ENCODE peak calls at places on chromosomes 1 and 21, in six cellular contexts. C is cardiac fibroblast; Z is pancreas; J is right cardiac atrium; X is CD4-positive, CD25-positive, alpha-beta regulatory T cell; V is aorta. Y is an unnamed sample.

GRCh38 chr1:119286587-119287181 is 81.9 kb upstream of the HAO2 start:
- DNase-seq in C (peak), Z (no peak), J (no peak), X (peak), V (no peak), Y (no peak)

GRCh38 chr1:34843392-34844251 is 15.9 kb downstream of the SMIM12 start:
- DNase-seq in C (peak), Z (no peak), J (no peak), X (no peak), V (no peak), Y (no peak)

GRCh38 chr21:41863439-41863740 is 15.8 kb downstream of the PRDM15 start:
- DNase-seq in C (no peak), Z (no peak), J (no peak), X (no peak), V (no peak), Y (no peak)

GRCh38 chr1:209207126-209207700 is 376.3 kb upstream of the CAMK1G start:
- DNase-seq in C (no peak), Z (no peak), J (no peak), X (no peak), V (no peak), Y (no peak)

GRCh38 chr1:4736254-4736653 is 81.8 kb downstream of the AJAP1 start:
- DNase-seq in C (no peak), Z (no peak), J (no peak), X (no peak), V (no peak), Y (peak)

GRCh38 chr21:37675202-37675801 is 241.0 kb downstream of the KCNJ6 start:
- DNase-seq in C (peak), Z (peak), J (peak), X (peak), V (peak), Y (peak)

GRCh38 chr1:205497351-205497750 is 7.1 kb upstream of the CDK18 start:
- DNase-seq in C (no peak), Z (peak), J (no peak), X (no peak), V (no peak), Y (no peak)

GRCh38 chr1:226664413-226665101 is 74.5 kb downstream of the ITPKB start:
- DNase-seq in C (peak), Z (no peak), J (no peak), X (no peak), V (peak), Y (no peak)

GRCh38 chr1:165915480-165916395 is 88.3 kb downstream of the UCK2 start:
- DNase-seq in C (no peak), Z (no peak), J (no peak), X (no peak), V (no peak), Y (no peak)

GRCh38 chr1:89041055-89041707 is 18.5 kb upstream of the GBP3 start:
- DNase-seq in C (peak), Z (no peak), J (no peak), X (peak), V (no peak), Y (no peak)

GRCh38 chr1:56095924-56096655 is 483.3 kb downstream of the PLPP3 start:
- DNase-seq in C (peak), Z (no peak), J (no peak), X (no peak), V (no peak), Y (no peak)

GRCh38 chr1:164137273-164137947 is 421.6 kb upstream of the PBX1 start:
- DNase-seq in C (no peak), Z (no peak), J (no peak), X (no peak), V (no peak), Y (no peak)

GRCh38 chr1:19484793-19485361 is 462 bp downstream of the CAPZB start:
- DNase-seq in C (no peak), Z (no peak), J (no peak), X (no peak), V (peak), Y (no peak)

GRCh38 chr1:211174375-211174774 is 40.4 kb upstream of the KCNH1 start:
- DNase-seq in C (no peak), Z (no peak), J (no peak), X (no peak), V (no peak), Y (no peak)

GRCh38 chr1:27032119-27032461 is 19.4 kb upstream of the TENT5B start:
- DNase-seq in C (no peak), Z (no peak), J (no peak), X (no peak), V (no peak), Y (no peak)
- H3K4me3 ChIP-seq in C (peak), Z (no peak), J (peak), X (no peak), V (no peak), Y (no peak)

DNA sequence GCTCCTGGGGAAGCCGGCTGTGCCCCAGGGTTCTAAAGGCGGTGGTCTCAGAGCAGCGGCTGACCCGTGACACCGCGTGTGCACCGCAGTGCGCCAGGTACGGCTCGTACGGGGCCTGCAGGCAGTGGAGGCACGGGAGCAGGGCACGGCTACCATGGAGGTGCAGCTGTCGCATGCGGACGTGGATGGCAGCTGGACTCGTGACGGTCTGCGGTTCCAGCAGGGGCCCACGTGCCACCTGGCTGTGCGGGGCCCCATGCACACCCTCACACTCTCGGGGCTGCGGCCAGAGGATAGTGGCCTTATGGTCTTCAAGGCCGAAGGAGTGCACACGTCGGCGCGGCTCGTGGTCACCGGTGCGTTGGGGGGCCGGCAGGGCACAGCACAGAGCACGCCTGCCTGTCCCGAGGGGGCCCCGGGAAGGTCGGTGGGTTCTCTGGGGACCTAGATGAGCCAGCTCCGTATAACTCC is 68.6 kb downstream of the OBSCN start:
- DNase-seq in C (no peak), Z (no peak), J (no peak), X (peak), V (peak), Y (no peak)
- H3K4me3 ChIP-seq in C (peak), Z (peak), J (peak), X (no peak), V (peak), Y (peak)

GRCh38 chr1:32182060-32182459 is 2.6 kb downstream of the TXLNA start:
- DNase-seq in C (no peak), Z (no peak), J (no peak), X (no peak), V (no peak), Y (no peak)
- H3K4me3 ChIP-seq in C (peak), Z (no peak), J (no peak), X (no peak), V (no peak), Y (no peak)

GRCh38 chr1:182610606-182611194 is 6.5 kb upstream of the RGS16 start:
- DNase-seq in C (no peak), Z (no peak), J (no peak), X (no peak), V (no peak), Y (no peak)
- H3K4me3 ChIP-seq in C (no peak), Z (no peak), J (no peak), X (no peak), V (no peak), Y (no peak)

GRCh38 chr21:16992448-16992847 is 520.4 kb upstream of the CXADR start:
- DNase-seq in C (no peak), Z (no peak), J (no peak), X (no peak), V (no peak), Y (no peak)

GRCh38 chr21:16993416-16994044 is 519.3 kb upstream of the CXADR start:
- DNase-seq in C (no peak), Z (no peak), J (no peak), X (no peak), V (no peak), Y (no peak)
- H3K4me3 ChIP-seq in C (no peak), Z (no peak), J (no peak), X (no peak), V (no peak), Y (no peak)